ENCODE peak calls at places on chromosome 12, in eight cellular contexts. One of them, this sample, is unnamed.

GRCh38 chr12:10718279-10718821 is 4.8 kb downstream of the YBX3 start:
- DNase-seq in NAMALWA: no peak
- DNase-seq in activated T-cell treated with anti-CD3 and anti-CD28 coated beads, Interleukin-2, amount 50 U/mL, for 24 hours: no peak
- DNase-seq in naive thymus-derived CD8-positive, alpha-beta T cell: no peak
- DNase-seq in germinal center: no peak
- DNase-seq in stomach: no peak
- DNase-seq in G401: no peak
- DNase-seq in NCI-H510A: no peak
- DNase-seq in this sample: no peak

GRCh38 chr12:6200266-6201198 is at the start of gene CD9:
- DNase-seq in NAMALWA: peak
- DNase-seq in activated T-cell treated with anti-CD3 and anti-CD28 coated beads, Interleukin-2, amount 50 U/mL, for 24 hours: peak
- DNase-seq in naive thymus-derived CD8-positive, alpha-beta T cell: peak
- DNase-seq in germinal center: peak
- DNase-seq in stomach: peak
- DNase-seq in G401: no peak
- DNase-seq in NCI-H510A: no peak
- DNase-seq in this sample: peak

GRCh38 chr12:79300199-79300568 is 390.6 kb downstream of the PAWR start:
- DNase-seq in NAMALWA: no peak
- DNase-seq in activated T-cell treated with anti-CD3 and anti-CD28 coated beads, Interleukin-2, amount 50 U/mL, for 24 hours: no peak
- DNase-seq in naive thymus-derived CD8-positive, alpha-beta T cell: no peak
- DNase-seq in germinal center: no peak
- DNase-seq in stomach: no peak
- DNase-seq in G401: no peak
- DNase-seq in NCI-H510A: no peak
- DNase-seq in this sample: no peak

GRCh38 chr12:15532364-15532977 is 210.2 kb downstream of the PTPRO start:
- DNase-seq in NAMALWA: peak
- DNase-seq in activated T-cell treated with anti-CD3 and anti-CD28 coated beads, Interleukin-2, amount 50 U/mL, for 24 hours: no peak
- DNase-seq in naive thymus-derived CD8-positive, alpha-beta T cell: peak
- DNase-seq in germinal center: peak
- DNase-seq in stomach: no peak
- DNase-seq in G401: peak
- DNase-seq in NCI-H510A: no peak
- DNase-seq in this sample: peak

GRCh38 chr12:30846776-30847175 is 79.8 kb upstream of the TSPAN11 start:
- DNase-seq in NAMALWA: no peak
- DNase-seq in activated T-cell treated with anti-CD3 and anti-CD28 coated beads, Interleukin-2, amount 50 U/mL, for 24 hours: no peak
- DNase-seq in naive thymus-derived CD8-positive, alpha-beta T cell: no peak
- DNase-seq in germinal center: no peak
- DNase-seq in stomach: no peak
- DNase-seq in G401: no peak
- DNase-seq in NCI-H510A: no peak
- DNase-seq in this sample: no peak

GRCh38 chr12:42386310-42386709 is 60.3 kb downstream of the PPHLN1 start:
- DNase-seq in NAMALWA: no peak
- DNase-seq in activated T-cell treated with anti-CD3 and anti-CD28 coated beads, Interleukin-2, amount 50 U/mL, for 24 hours: no peak
- DNase-seq in naive thymus-derived CD8-positive, alpha-beta T cell: no peak
- DNase-seq in germinal center: no peak
- DNase-seq in stomach: no peak
- DNase-seq in G401: no peak
- DNase-seq in NCI-H510A: no peak
- DNase-seq in this sample: no peak

GRCh38 chr12:78007173-78007572 is 176.5 kb downstream of the NAV3 start:
- DNase-seq in NAMALWA: no peak
- DNase-seq in activated T-cell treated with anti-CD3 and anti-CD28 coated beads, Interleukin-2, amount 50 U/mL, for 24 hours: no peak
- DNase-seq in naive thymus-derived CD8-positive, alpha-beta T cell: no peak
- DNase-seq in germinal center: no peak
- DNase-seq in stomach: no peak
- DNase-seq in G401: no peak
- DNase-seq in NCI-H510A: no peak
- DNase-seq in this sample: no peak

GRCh38 chr12:42958271-42958674 is 368.7 kb upstream of the PRICKLE1 start:
- DNase-seq in NAMALWA: no peak
- DNase-seq in activated T-cell treated with anti-CD3 and anti-CD28 coated beads, Interleukin-2, amount 50 U/mL, for 24 hours: no peak
- DNase-seq in naive thymus-derived CD8-positive, alpha-beta T cell: no peak
- DNase-seq in germinal center: no peak
- DNase-seq in stomach: no peak
- DNase-seq in G401: peak
- DNase-seq in NCI-H510A: no peak
- DNase-seq in this sample: no peak

GRCh38 chr12:32671930-32672785 is 6.9 kb upstream of the DNM1L start:
- DNase-seq in NAMALWA: peak
- DNase-seq in activated T-cell treated with anti-CD3 and anti-CD28 coated beads, Interleukin-2, amount 50 U/mL, for 24 hours: no peak
- DNase-seq in naive thymus-derived CD8-positive, alpha-beta T cell: no peak
- DNase-seq in germinal center: peak
- DNase-seq in stomach: peak
- DNase-seq in G401: peak
- DNase-seq in NCI-H510A: no peak
- DNase-seq in this sample: peak

GRCh38 chr12:127886821-127887220 is 380.1 kb upstream of the TMEM132C start:
- DNase-seq in NAMALWA: no peak
- DNase-seq in activated T-cell treated with anti-CD3 and anti-CD28 coated beads, Interleukin-2, amount 50 U/mL, for 24 hours: no peak
- DNase-seq in naive thymus-derived CD8-positive, alpha-beta T cell: no peak
- DNase-seq in germinal center: no peak
- DNase-seq in stomach: no peak
- DNase-seq in G401: no peak
- DNase-seq in NCI-H510A: no peak
- DNase-seq in this sample: no peak

GRCh38 chr12:104622942-104623341 is 166.2 kb downstream of the CHST11 start:
- DNase-seq in NAMALWA: peak
- DNase-seq in activated T-cell treated with anti-CD3 and anti-CD28 coated beads, Interleukin-2, amount 50 U/mL, for 24 hours: no peak
- DNase-seq in naive thymus-derived CD8-positive, alpha-beta T cell: no peak
- DNase-seq in germinal center: no peak
- DNase-seq in stomach: no peak
- DNase-seq in G401: no peak
- DNase-seq in NCI-H510A: no peak
- DNase-seq in this sample: no peak

GRCh38 chr12:29921307-29921706 is 137.6 kb upstream of the TMTC1 start:
- DNase-seq in NAMALWA: no peak
- DNase-seq in activated T-cell treated with anti-CD3 and anti-CD28 coated beads, Interleukin-2, amount 50 U/mL, for 24 hours: no peak
- DNase-seq in naive thymus-derived CD8-positive, alpha-beta T cell: no peak
- DNase-seq in germinal center: no peak
- DNase-seq in stomach: no peak
- DNase-seq in G401: no peak
- DNase-seq in NCI-H510A: no peak
- DNase-seq in this sample: no peak

GRCh38 chr12:111412007-111412829 is 6.5 kb downstream of the SH2B3 start:
- DNase-seq in NAMALWA: no peak
- DNase-seq in activated T-cell treated with anti-CD3 and anti-CD28 coated beads, Interleukin-2, amount 50 U/mL, for 24 hours: no peak
- DNase-seq in naive thymus-derived CD8-positive, alpha-beta T cell: no peak
- DNase-seq in germinal center: no peak
- DNase-seq in stomach: no peak
- DNase-seq in G401: no peak
- DNase-seq in NCI-H510A: no peak
- DNase-seq in this sample: no peak

GRCh38 chr12:91813701-91814100 is 331.9 kb downstream of the BTG1 start:
- DNase-seq in NAMALWA: no peak
- DNase-seq in activated T-cell treated with anti-CD3 and anti-CD28 coated beads, Interleukin-2, amount 50 U/mL, for 24 hours: no peak
- DNase-seq in naive thymus-derived CD8-positive, alpha-beta T cell: no peak
- DNase-seq in germinal center: no peak
- DNase-seq in stomach: no peak
- DNase-seq in G401: no peak
- DNase-seq in NCI-H510A: no peak
- DNase-seq in this sample: no peak

GRCh38 chr12:52347016-52347415 is 20.3 kb downstream of the KRT85 start:
- DNase-seq in NAMALWA: no peak
- DNase-seq in activated T-cell treated with anti-CD3 and anti-CD28 coated beads, Interleukin-2, amount 50 U/mL, for 24 hours: no peak
- DNase-seq in naive thymus-derived CD8-positive, alpha-beta T cell: no peak
- DNase-seq in germinal center: no peak
- DNase-seq in stomach: peak
- DNase-seq in G401: no peak
- DNase-seq in NCI-H510A: no peak
- DNase-seq in this sample: no peak

GRCh38 chr12:12449533-12450025 is 92.7 kb downstream of the BORCS5 start:
- DNase-seq in NAMALWA: no peak
- DNase-seq in activated T-cell treated with anti-CD3 and anti-CD28 coated beads, Interleukin-2, amount 50 U/mL, for 24 hours: no peak
- DNase-seq in naive thymus-derived CD8-positive, alpha-beta T cell: no peak
- DNase-seq in germinal center: no peak
- DNase-seq in stomach: peak
- DNase-seq in G401: no peak
- DNase-seq in NCI-H510A: peak
- DNase-seq in this sample: no peak

GRCh38 chr12:69396041-69396440 is 36.5 kb downstream of the YEATS4 start:
- DNase-seq in NAMALWA: no peak
- DNase-seq in activated T-cell treated with anti-CD3 and anti-CD28 coated beads, Interleukin-2, amount 50 U/mL, for 24 hours: no peak
- DNase-seq in naive thymus-derived CD8-positive, alpha-beta T cell: no peak
- DNase-seq in germinal center: no peak
- DNase-seq in stomach: no peak
- DNase-seq in G401: no peak
- DNase-seq in NCI-H510A: no peak
- DNase-seq in this sample: no peak

GRCh38 chr12:106144847-106145246 is 6.1 kb upstream of the NUAK1 start:
- DNase-seq in NAMALWA: no peak
- DNase-seq in activated T-cell treated with anti-CD3 and anti-CD28 coated beads, Interleukin-2, amount 50 U/mL, for 24 hours: no peak
- DNase-seq in naive thymus-derived CD8-positive, alpha-beta T cell: no peak
- DNase-seq in germinal center: no peak
- DNase-seq in stomach: no peak
- DNase-seq in G401: no peak
- DNase-seq in NCI-H510A: no peak
- DNase-seq in this sample: no peak

GRCh38 chr12:11014234-11014633 is 8.2 kb downstream of the TAS2R19 start:
- DNase-seq in NAMALWA: no peak
- DNase-seq in activated T-cell treated with anti-CD3 and anti-CD28 coated beads, Interleukin-2, amount 50 U/mL, for 24 hours: no peak
- DNase-seq in naive thymus-derived CD8-positive, alpha-beta T cell: no peak
- DNase-seq in germinal center: no peak
- DNase-seq in stomach: no peak
- DNase-seq in G401: no peak
- DNase-seq in NCI-H510A: no peak
- DNase-seq in this sample: no peak

GRCh38 chr12:107759410-107759809 is 1.5 kb downstream of the PRDM4 start:
- DNase-seq in NAMALWA: peak
- DNase-seq in activated T-cell treated with anti-CD3 and anti-CD28 coated beads, Interleukin-2, amount 50 U/mL, for 24 hours: no peak
- DNase-seq in naive thymus-derived CD8-positive, alpha-beta T cell: no peak
- DNase-seq in germinal center: no peak
- DNase-seq in stomach: no peak
- DNase-seq in G401: no peak
- DNase-seq in NCI-H510A: peak
- DNase-seq in this sample: peak